ENCODE peak calls at places on chromosome 14, in seven cellular contexts. S is CD4-positive, alpha-beta T cell; F is ovary; M is body of pancreas; V is hepatocyte; Z is WERI-Rb-1; I is endothelial cell of umbilical vein. Q is an unnamed sample.

GRCh38 chr14:88546621-88547385 is 8.0 kb downstream of the PTPN21 start:
- DNase-seq in S (no peak), F (no peak), Z (peak; percentile 53), V (peak; percentile 46), I (no peak), M (no peak), Q (no peak)

GRCh38 chr14:28751467-28752058 is 15.0 kb upstream of the FOXG1 start:
- DNase-seq in Z (peak; percentile 78), S (no peak), M (peak; percentile 29), F (no peak), I (peak; percentile 50), V (peak; percentile 80), Q (peak; percentile 21)

GRCh38 chr14:21539154-21539940 is 13.2 kb upstream of the SALL2 start:
- DNase-seq in Z (no peak), V (no peak), F (no peak), I (no peak), M (no peak), S (no peak), Q (no peak)

GRCh38 chr14:103519837-103520212 is 2.8 kb downstream of the CKB start:
- DNase-seq in F (no peak), Z (no peak), M (peak; percentile 55), V (peak; percentile 36), I (no peak), S (no peak), Q (no peak)

GRCh38 chr14:23512156-23512555 is 39.4 kb downstream of the ZFHX2 start:
- DNase-seq in S (peak; percentile 18), I (no peak), Z (no peak), V (no peak), M (no peak), F (no peak), Q (no peak)

GRCh38 chr14:106848330-106849121 is 1322.1 kb downstream of the TMEM121 start:
- DNase-seq in F (peak; percentile 55), S (no peak), I (no peak), V (no peak), Z (no peak), M (peak; percentile 69), Q (no peak)

GRCh38 chr14:36502558-36503508 is 17.2 kb downstream of the NKX2-1 start:
- DNase-seq in M (no peak), V (no peak), S (no peak), I (no peak), Z (no peak), F (no peak), Q (no peak)

GRCh38 chr14:96104469-96105057 is 65.4 kb downstream of the C14orf132 start:
- DNase-seq in I (peak; percentile 61), S (no peak), F (peak; percentile 65), Z (peak; percentile 96), V (peak; percentile 80), M (peak; percentile 88), Q (no peak)

GRCh38 chr14:104144911-104145825 is 6.8 kb downstream of the KIF26A start:
- DNase-seq in V (no peak), M (peak; percentile 25), Z (peak; percentile 5), F (peak; percentile 27), I (no peak), S (no peak), Q (no peak)

GRCh38 chr14:103288076-103288766 is 45.8 kb upstream of the EIF5 start:
- DNase-seq in I (no peak), F (no peak), M (no peak), S (no peak), Z (no peak), V (no peak), Q (no peak)

DNA sequence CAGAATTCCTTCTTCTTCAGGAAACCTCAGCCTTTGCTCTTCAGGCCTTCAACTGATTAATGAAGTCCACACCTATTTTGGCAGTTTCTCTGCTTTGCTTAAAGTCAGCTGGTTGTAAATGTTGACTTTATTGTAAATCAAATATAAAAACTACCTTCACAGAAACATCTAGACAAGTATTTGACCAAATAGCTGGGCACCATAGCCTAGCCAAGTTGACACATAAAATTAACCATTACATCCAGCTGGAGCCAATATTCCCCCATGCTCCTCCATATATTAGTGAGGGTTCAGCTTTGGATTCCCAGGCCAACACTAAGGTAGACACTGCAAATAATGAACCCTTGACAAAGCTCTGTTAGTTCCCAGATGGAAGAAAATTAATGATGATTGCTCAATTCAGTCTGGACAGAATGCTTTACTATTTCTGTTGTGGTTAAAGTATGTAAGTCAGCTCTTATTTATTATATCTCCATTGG is 125.5 kb downstream of the ZFP36L1 start:
- DNase-seq in M (no peak), V (no peak), Z (no peak), S (no peak), F (no peak), I (no peak), Q (no peak)
- H3K27ac ChIP-seq in M (peak overlapping the region; percentile 63), V (peak overlapping the region; percentile 83), Z (no peak overlapping the region), S (no peak overlapping the region), F (no peak overlapping the region), I (no peak overlapping the region), Q (no peak overlapping the region)

GRCh38 chr14:61417141-61417540 is 95.8 kb downstream of the PRKCH start:
- DNase-seq in I (peak; percentile 19), S (no peak), M (no peak), F (no peak), Z (no peak), V (no peak), Q (no peak)
- H3K27ac ChIP-seq in I (peak overlapping the region; percentile 58), S (no peak overlapping the region), M (no peak overlapping the region), F (no peak overlapping the region), Z (no peak overlapping the region), V (no peak overlapping the region), Q (no peak overlapping the region)

GRCh38 chr14:34722723-34723545 is 8.5 kb upstream of the CFL2 start:
- DNase-seq in Z (no peak), V (peak; percentile 53), F (peak; percentile 63), S (no peak), I (peak; percentile 78), M (peak; percentile 38), Q (no peak)

GRCh38 chr14:34715108-34715863 is 893 bp upstream of the CFL2 start:
- DNase-seq in S (no peak), M (no peak), V (no peak), I (no peak), Z (no peak), F (no peak), Q (no peak)

GRCh38 chr14:34721129-34721528 is 6.7 kb upstream of the CFL2 start:
- DNase-seq in V (no peak), Z (no peak), S (no peak), I (no peak), M (no peak), F (no peak), Q (no peak)

GRCh38 chr14:34714320-34715107 is at the start of gene CFL2:
- DNase-seq in Z (peak; percentile 83), I (peak; percentile 81), F (peak; percentile 81), M (peak; percentile 84), S (peak; percentile 48), V (peak; percentile 94), Q (peak; percentile 65)

DNA sequence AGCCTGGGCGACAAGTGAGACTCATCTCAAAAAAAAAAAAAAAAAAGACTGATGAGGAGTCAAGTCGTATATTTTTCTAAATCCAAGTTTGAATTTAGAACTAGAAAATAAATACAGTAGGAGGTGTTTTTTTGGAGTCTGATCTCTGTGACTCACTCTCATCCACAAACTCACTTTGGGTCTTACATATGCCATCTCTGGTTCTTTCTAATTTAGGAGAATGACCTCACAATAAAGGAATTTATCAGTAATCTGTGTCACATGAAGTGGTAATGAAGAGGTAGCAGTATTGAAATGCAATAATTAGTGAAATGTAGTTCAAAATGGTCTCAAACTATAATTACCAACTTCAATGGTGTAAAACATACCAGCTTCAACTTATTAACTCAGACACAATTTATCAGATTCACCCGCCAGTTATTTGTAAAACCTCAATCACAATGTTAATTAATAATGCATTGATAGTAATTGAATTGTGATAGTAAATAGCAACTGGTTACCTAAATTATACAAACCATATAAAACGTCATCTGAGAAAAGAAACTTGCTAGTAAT is 4.4 kb upstream of the CFL2 start:
- DNase-seq in M (no peak), F (no peak), Z (no peak), V (no peak), S (no peak), I (no peak), Q (no peak)
- H3K27ac ChIP-seq in M (no peak overlapping the region), F (no peak overlapping the region), Z (no peak overlapping the region), V (no peak overlapping the region), S (no peak overlapping the region), I (no peak overlapping the region), Q (no peak overlapping the region)

DNA sequence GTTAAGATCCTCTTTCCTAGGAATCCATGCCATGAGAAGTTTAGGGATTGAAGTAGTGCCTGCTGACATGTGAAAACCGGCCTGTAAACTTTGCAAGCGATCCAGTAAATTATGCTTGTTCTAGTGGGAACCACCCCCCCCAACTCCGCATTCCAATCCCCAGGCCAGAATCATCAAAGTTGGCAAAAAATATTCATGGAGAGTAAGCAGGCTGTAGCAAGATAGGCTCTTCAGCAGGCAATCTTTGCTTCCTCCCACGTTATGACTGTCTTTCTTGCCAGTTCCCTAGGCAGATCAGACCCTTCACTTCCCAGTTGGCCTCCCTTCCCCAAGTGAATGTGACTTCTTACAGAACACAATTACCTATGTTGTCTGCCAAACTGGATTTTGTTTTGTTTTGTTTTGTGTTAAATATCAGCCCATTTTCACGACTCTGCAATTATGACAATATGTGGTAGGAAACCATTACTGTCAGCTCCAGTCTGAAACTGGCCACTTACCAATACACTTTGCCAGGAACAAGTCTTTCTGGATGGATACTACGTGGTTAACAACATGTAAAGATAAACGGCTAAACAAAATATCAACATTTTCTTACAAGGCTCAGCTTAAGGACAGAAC is 1.1 kb upstream of the PTGER2 start:
- DNase-seq in S (no peak), M (no peak), F (no peak), Z (no peak), I (no peak), V (peak; percentile 5), Q (no peak)
- H3K27ac ChIP-seq in S (no peak overlapping the region), M (no peak overlapping the region), F (peak overlapping the region; percentile 61), Z (no peak overlapping the region), I (no peak overlapping the region), V (peak overlapping the region; percentile 18), Q (no peak overlapping the region)

GRCh38 chr14:72726444-72726843 is 167.5 kb downstream of the DPF3 start:
- DNase-seq in M (no peak), S (no peak), Z (no peak), F (peak; percentile 75), I (no peak), V (peak; percentile 27), Q (no peak)

GRCh38 chr14:72722201-72722785 is 171.6 kb downstream of the DPF3 start:
- DNase-seq in S (no peak), M (no peak), Z (no peak), I (no peak), F (no peak), V (no peak), Q (peak; percentile 46)

GRCh38 chr14:72721042-72721540 is 172.8 kb downstream of the DPF3 start:
- DNase-seq in V (no peak), I (no peak), Z (no peak), F (no peak), M (no peak), S (no peak), Q (no peak)

DNA sequence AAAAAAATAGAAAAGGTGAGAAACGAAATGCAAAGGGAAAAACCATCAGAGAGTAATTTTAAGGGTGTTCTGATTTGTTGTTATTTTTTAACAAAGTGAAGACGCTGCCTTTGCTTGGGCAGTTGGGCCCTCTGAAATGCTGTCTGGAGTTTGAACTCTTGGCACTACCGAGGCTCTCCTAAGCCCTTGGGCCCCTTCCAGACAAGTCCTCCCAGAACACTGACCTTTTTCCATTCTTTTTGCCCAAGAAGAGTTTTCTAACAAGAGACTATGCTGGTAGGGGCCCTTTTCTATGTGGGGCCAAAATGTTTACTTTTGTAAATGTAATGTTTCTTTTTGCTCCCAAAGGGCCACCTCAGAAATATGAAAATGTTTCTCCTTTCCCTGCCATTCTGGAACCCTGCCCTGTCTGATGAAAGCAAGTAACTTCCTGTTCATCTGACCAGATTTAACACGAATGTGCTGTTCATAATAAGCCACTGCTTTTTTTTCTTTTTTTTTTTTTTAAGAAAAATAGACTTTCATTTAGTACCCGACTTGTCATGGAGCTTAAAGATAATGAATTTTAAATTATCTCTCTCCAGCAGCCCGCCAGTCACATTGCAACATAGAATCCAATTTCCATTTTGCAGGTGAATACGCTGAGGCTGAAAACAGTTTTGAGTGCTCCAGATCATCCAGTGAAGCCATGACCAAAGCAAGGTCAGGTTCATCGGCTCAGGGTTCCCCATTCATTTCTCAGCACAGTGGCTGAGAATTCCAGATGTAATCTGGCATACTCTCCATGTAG is 170.0 kb downstream of the DPF3 start:
- DNase-seq in I (peak; percentile 23), Z (no peak), V (no peak), M (no peak), S (no peak), F (peak; percentile 58), Q (no peak)
- H3K27ac ChIP-seq in I (no peak overlapping the region), Z (no peak overlapping the region), V (no peak overlapping the region), M (no peak overlapping the region), S (no peak overlapping the region), F (peak overlapping the region; percentile 89), Q (no peak overlapping the region)

Q was measured in substantia nigra.